ENCODE peak calls at places on chromosomes 5 and 9, in four cellular contexts. D is endothelial cell of umbilical vein; X is cardiac muscle cell; C is effector CD4-positive, alpha-beta T cell. R is an unnamed sample.

GRCh38 chr9:93114169-93114983 is 18.4 kb downstream of the CARD19 start:
- DNase-seq in C (no peak), X (no peak), D (no peak), R (no peak)

GRCh38 chr9:129368458-129368978 is 190.5 kb upstream of the IER5L start:
- DNase-seq in C (no peak), X (no peak), D (no peak), R (no peak)

GRCh38 chr5:72848474-72849428 is 32.3 kb downstream of the TNPO1 start:
- DNase-seq in C (peak; percentile 37), D (peak; percentile 41), X (peak; percentile 78), R (peak; percentile 37)

GRCh38 chr5:169871816-169872215 is 108.5 kb downstream of the INSYN2B start:
- DNase-seq in C (no peak), X (no peak), D (no peak), R (no peak)

GRCh38 chr9:79559501-79560181 is 12.1 kb upstream of the TLE4 start:
- DNase-seq in D (peak; percentile 36), X (no peak), C (no peak), R (no peak)

GRCh38 chr5:7425830-7426229 is 29.9 kb downstream of the ADCY2 start:
- DNase-seq in X (no peak), D (no peak), C (no peak), R (no peak)

GRCh38 chr5:166834246-166834645 is 1457.2 kb upstream of the WWC1 start:
- DNase-seq in D (no peak), X (no peak), C (no peak), R (no peak)

GRCh38 chr9:98707158-98708102 is 1.3 kb downstream of the GABBR2 start:
- DNase-seq in C (no peak), D (peak; percentile 77), X (peak; percentile 86), R (peak; percentile 87)

GRCh38 chr9:14228602-14229001 is 85.3 kb downstream of the NFIB start:
- DNase-seq in D (no peak), C (no peak), X (no peak), R (no peak)

GRCh38 chr9:35908484-35909125 is 685 bp upstream of the SPAAR start:
- DNase-seq in X (no peak), C (no peak), D (no peak), R (peak; percentile 94)

GRCh38 chr5:1315018-1315708 is 20.3 kb upstream of the TERT start:
- DNase-seq in C (no peak), D (no peak), X (no peak), R (no peak)